ENCODE peak calls at places on chromosomes 7 and 10, in ten cellular contexts. J is Right ventricle myocardium superior; W is A549; F is NCI-H524; T is epithelial cell of esophagus; S is posterior cingulate gyrus; P is EL; I is left lobe of liver; H is stimulated activated CD4-positive, alpha-beta T cell treated with anti-CD3 and anti-CD28 coated beads, Interleukin-2, amount 100 ng/mL, for 24 hours; U is cardiac muscle cell. A is an unnamed sample.
A peak's percentile ranks its signal among the peaks of the same experiment; 100 is the strongest.

GRCh38 chr10:78337016-78337415 is 303.4 kb downstream of the RPS24 start:
- DNase-seq in F (no peak), W (no peak), S (no peak), P (no peak), I (peak; percentile 28), U (no peak), J (no peak), H (peak; percentile 14), T (no peak), A (peak; percentile 20)

GRCh38 chr7:36598056-36598675 is 126.1 kb downstream of the AOAH start:
- DNase-seq in F (no peak), H (no peak), I (no peak), J (no peak), P (no peak), U (peak; percentile 10), S (no peak), W (no peak), T (peak; percentile 21), A (no peak)

GRCh38 chr10:133140417-133141143 is 19.4 kb upstream of the KNDC1 start:
- DNase-seq in J (peak; percentile 30), U (no peak), T (no peak), P (no peak), F (no peak), S (no peak), I (no peak), W (no peak), H (no peak), A (no peak)

GRCh38 chr10:63262674-63263073 is 129.5 kb downstream of the NRBF2 start:
- DNase-seq in F (no peak), S (no peak), T (no peak), W (no peak), J (no peak), I (no peak), H (no peak), P (no peak), U (no peak), A (no peak)

GRCh38 chr10:119449760-119450461 is 92.6 kb downstream of the RGS10 start:
- DNase-seq in P (peak; percentile 34), H (no peak), U (peak; percentile 95), T (peak; percentile 34), W (no peak), J (peak; percentile 71), I (no peak), F (no peak), S (no peak), A (no peak)

GRCh38 chr10:45425628-45426563 is 51.9 kb downstream of the ALOX5 start:
- DNase-seq in I (no peak), H (no peak), T (peak; percentile 38), J (no peak), W (peak; percentile 36), S (no peak), P (no peak), U (no peak), F (peak; percentile 81), A (no peak)

GRCh38 chr7:96199421-96199820 is 122.5 kb downstream of the SLC25A13 start:
- DNase-seq in H (no peak), P (peak; percentile 11), I (no peak), W (no peak), U (peak; percentile 8), S (no peak), F (no peak), J (no peak), T (no peak), A (no peak)

GRCh38 chr10:110512461-110513187 is 14.9 kb downstream of the DUSP5 start:
- DNase-seq in U (peak; percentile 86), P (peak; percentile 94), T (peak; percentile 90), J (no peak), W (peak; percentile 59), S (no peak), F (no peak), I (no peak), H (peak; percentile 67), A (no peak)

GRCh38 chr10:51699475-51700227 is at the start of gene CSTF2T:
- DNase-seq in S (peak; percentile 90), T (peak; percentile 93), P (peak; percentile 93), I (peak; percentile 91), F (peak; percentile 79), H (peak; percentile 91), U (peak; percentile 97), W (peak; percentile 50), J (peak; percentile 90), A (peak; percentile 87)

GRCh38 chr7:5388905-5389433 is 34.7 kb downstream of the TNRC18 start:
- DNase-seq in I (no peak), J (no peak), T (no peak), P (no peak), H (no peak), U (no peak), F (no peak), S (no peak), W (no peak), A (peak; percentile 66)

GRCh38 chr7:20786779-20787651 is at the start of gene SP8:
- DNase-seq in I (no peak), T (peak; percentile 53), U (no peak), P (no peak), H (no peak), F (peak; percentile 62), W (peak; percentile 48), J (no peak), S (no peak), A (no peak)

GRCh38 chr7:107206706-107207105 is 37.9 kb downstream of the HBP1 start:
- DNase-seq in J (no peak), W (no peak), U (no peak), S (no peak), P (no peak), H (no peak), F (no peak), I (no peak), T (no peak), A (no peak)

GRCh38 chr7:110388451-110388850 is 702.5 kb upstream of the LRRN3 start:
- DNase-seq in W (no peak), F (no peak), S (no peak), T (no peak), P (no peak), J (no peak), H (no peak), U (no peak), I (no peak), A (no peak)

GRCh38 chr10:119750391-119751230 is 24.8 kb downstream of the INPP5F start:
- DNase-seq in W (peak; percentile 54), P (peak; percentile 76), H (peak; percentile 62), J (peak; percentile 60), T (peak; percentile 80), F (peak; percentile 50), U (peak; percentile 89), I (peak; percentile 65), S (peak; percentile 82), A (peak; percentile 69)

GRCh38 chr7:105906690-105907089 is 30.3 kb upstream of the ATXN7L1 start:
- DNase-seq in J (no peak), S (peak; percentile 12), U (peak; percentile 27), T (no peak), H (no peak), P (no peak), W (no peak), I (no peak), F (no peak), A (no peak)

GRCh38 chr10:99374526-99374925 is 45.4 kb downstream of the CNNM1 start:
- DNase-seq in T (no peak), J (no peak), W (no peak), F (no peak), I (no peak), P (peak; percentile 72), H (no peak), U (peak; percentile 33), S (no peak), A (no peak)

GRCh38 chr7:68484731-68485130 is 1113.5 kb upstream of the AUTS2 start:
- DNase-seq in I (no peak), F (no peak), W (no peak), H (no peak), S (no peak), U (no peak), P (no peak), T (no peak), J (no peak), A (no peak)

GRCh38 chr10:93917814-93918213 is 24.0 kb downstream of the SLC35G1 start:
- DNase-seq in P (no peak), H (no peak), I (no peak), U (peak; percentile 12), W (no peak), S (no peak), T (no peak), J (no peak), F (peak; percentile 64), A (no peak)

GRCh38 chr7:4772306-4772705 is 3.1 kb upstream of the AP5Z1 start:
- DNase-seq in F (no peak), H (no peak), W (no peak), S (no peak), U (no peak), I (no peak), J (no peak), T (no peak), P (no peak), A (no peak)

GRCh38 chr10:47406870-47407648 is 23.0 kb upstream of the ZNF488 start:
- DNase-seq in H (no peak), T (peak; percentile 96), P (peak; percentile 94), U (peak; percentile 46), F (no peak), I (no peak), S (no peak), W (peak; percentile 82), J (no peak), A (no peak)

GRCh38 chr7:17030559-17030958 is 148.8 kb upstream of the AGR3 start:
- DNase-seq in I (no peak), F (no peak), J (no peak), W (no peak), U (no peak), H (no peak), P (no peak), S (no peak), T (no peak), A (no peak)

GRCh38 chr10:127314797-127315196 is 118.4 kb upstream of the INSYN2A start:
- DNase-seq in U (no peak), T (no peak), F (no peak), I (no peak), H (no peak), S (no peak), W (no peak), P (no peak), J (no peak), A (no peak)

GRCh38 chr10:58608356-58608755 is 95.7 kb downstream of the BICC1 start:
- DNase-seq in J (no peak), U (no peak), T (no peak), F (peak; percentile 6), S (no peak), I (no peak), P (peak; percentile 56), H (no peak), W (no peak), A (no peak)

GRCh38 chr10:21493841-21494220 is 31.7 kb downstream of the SKIDA1 start:
- DNase-seq in J (no peak), I (no peak), W (no peak), S (no peak), P (no peak), H (no peak), F (no peak), U (no peak), T (no peak), A (no peak)

GRCh38 chr7:24239260-24239659 is 44.7 kb upstream of the NPY start:
- DNase-seq in H (no peak), J (no peak), I (no peak), P (no peak), F (no peak), T (no peak), S (no peak), U (no peak), W (no peak), A (no peak)

A was measured in H1.